ENCODE peak calls at places on chromosome 10, in nine cellular contexts. One of them, this sample, is unnamed.

GRCh38 chr10:62082729-62083412 is 181.4 kb downstream of the ARID5B start:
- DNase-seq in OCI-LY7: peak
- DNase-seq in Panc1: no peak
- DNase-seq in fibroblast of lung: peak
- DNase-seq in ovary: no peak
- DNase-seq in A549: no peak
- DNase-seq in mammary epithelial cell: peak
- DNase-seq in fibroblast of pulmonary artery: peak
- DNase-seq in GM06990: peak
- DNase-seq in this sample: peak

GRCh38 chr10:119118231-119118630 is 14.3 kb downstream of the DENND10 start:
- DNase-seq in OCI-LY7: no peak
- DNase-seq in Panc1: no peak
- DNase-seq in fibroblast of lung: no peak
- DNase-seq in ovary: no peak
- DNase-seq in A549: no peak
- DNase-seq in mammary epithelial cell: no peak
- DNase-seq in fibroblast of pulmonary artery: no peak
- DNase-seq in GM06990: no peak
- DNase-seq in this sample: no peak

GRCh38 chr10:43057231-43057711 is 19.6 kb upstream of the RET start:
- DNase-seq in OCI-LY7: no peak
- DNase-seq in Panc1: no peak
- DNase-seq in fibroblast of lung: no peak
- DNase-seq in ovary: no peak
- DNase-seq in A549: no peak
- DNase-seq in mammary epithelial cell: no peak
- DNase-seq in fibroblast of pulmonary artery: no peak
- DNase-seq in GM06990: no peak
- DNase-seq in this sample: no peak

GRCh38 chr10:82289945-82290344 is 415.0 kb downstream of the NRG3 start:
- DNase-seq in OCI-LY7: no peak
- DNase-seq in Panc1: no peak
- DNase-seq in fibroblast of lung: no peak
- DNase-seq in ovary: no peak
- DNase-seq in A549: no peak
- DNase-seq in mammary epithelial cell: no peak
- DNase-seq in fibroblast of pulmonary artery: no peak
- DNase-seq in GM06990: no peak
- DNase-seq in this sample: no peak

GRCh38 chr10:116271593-116272496 is 1.2 kb downstream of the GFRA1 start:
- DNase-seq in OCI-LY7: no peak
- DNase-seq in Panc1: no peak
- DNase-seq in fibroblast of lung: peak
- DNase-seq in ovary: peak
- DNase-seq in A549: peak
- DNase-seq in mammary epithelial cell: no peak
- DNase-seq in fibroblast of pulmonary artery: no peak
- DNase-seq in GM06990: no peak
- DNase-seq in this sample: no peak

GRCh38 chr10:2994562-2994961 is 72.8 kb upstream of the PFKP start:
- DNase-seq in OCI-LY7: no peak
- DNase-seq in Panc1: no peak
- DNase-seq in fibroblast of lung: peak
- DNase-seq in ovary: no peak
- DNase-seq in A549: no peak
- DNase-seq in mammary epithelial cell: no peak
- DNase-seq in fibroblast of pulmonary artery: no peak
- DNase-seq in GM06990: no peak
- DNase-seq in this sample: no peak

GRCh38 chr10:86284355-86285105 is 82.1 kb downstream of the GRID1 start:
- DNase-seq in OCI-LY7: no peak
- DNase-seq in Panc1: no peak
- DNase-seq in fibroblast of lung: no peak
- DNase-seq in ovary: no peak
- DNase-seq in A549: no peak
- DNase-seq in mammary epithelial cell: no peak
- DNase-seq in fibroblast of pulmonary artery: no peak
- DNase-seq in GM06990: no peak
- DNase-seq in this sample: no peak

GRCh38 chr10:24722131-24722675 is 1.5 kb downstream of the ARHGAP21 start:
- DNase-seq in OCI-LY7: no peak
- DNase-seq in Panc1: no peak
- DNase-seq in fibroblast of lung: peak
- DNase-seq in ovary: no peak
- DNase-seq in A549: peak
- DNase-seq in mammary epithelial cell: peak
- DNase-seq in fibroblast of pulmonary artery: peak
- DNase-seq in GM06990: no peak
- DNase-seq in this sample: no peak

GRCh38 chr10:810351-810846 is 120.9 kb upstream of the DIP2C start:
- DNase-seq in OCI-LY7: peak
- DNase-seq in Panc1: no peak
- DNase-seq in fibroblast of lung: no peak
- DNase-seq in ovary: no peak
- DNase-seq in A549: no peak
- DNase-seq in mammary epithelial cell: no peak
- DNase-seq in fibroblast of pulmonary artery: peak
- DNase-seq in GM06990: no peak
- DNase-seq in this sample: no peak

GRCh38 chr10:4051408-4052151 is 266.6 kb upstream of the KLF6 start:
- DNase-seq in OCI-LY7: no peak
- DNase-seq in Panc1: no peak
- DNase-seq in fibroblast of lung: no peak
- DNase-seq in ovary: no peak
- DNase-seq in A549: no peak
- DNase-seq in mammary epithelial cell: no peak
- DNase-seq in fibroblast of pulmonary artery: peak
- DNase-seq in GM06990: no peak
- DNase-seq in this sample: no peak

GRCh38 chr10:121325490-121326231 is 272.6 kb downstream of the FGFR2 start:
- DNase-seq in OCI-LY7: no peak
- DNase-seq in Panc1: no peak
- DNase-seq in fibroblast of lung: peak
- DNase-seq in ovary: no peak
- DNase-seq in A549: peak
- DNase-seq in mammary epithelial cell: peak
- DNase-seq in fibroblast of pulmonary artery: no peak
- DNase-seq in GM06990: no peak
- DNase-seq in this sample: no peak

GRCh38 chr10:70908426-70909296 is 20.3 kb upstream of the PCBD1 start:
- DNase-seq in OCI-LY7: no peak
- DNase-seq in Panc1: no peak
- DNase-seq in fibroblast of lung: no peak
- DNase-seq in ovary: no peak
- DNase-seq in A549: no peak
- DNase-seq in mammary epithelial cell: no peak
- DNase-seq in fibroblast of pulmonary artery: no peak
- DNase-seq in GM06990: no peak
- DNase-seq in this sample: no peak

GRCh38 chr10:122640921-122641320 is 58.7 kb downstream of the C10orf120 start:
- DNase-seq in OCI-LY7: no peak
- DNase-seq in Panc1: no peak
- DNase-seq in fibroblast of lung: no peak
- DNase-seq in ovary: no peak
- DNase-seq in A549: no peak
- DNase-seq in mammary epithelial cell: no peak
- DNase-seq in fibroblast of pulmonary artery: no peak
- DNase-seq in GM06990: no peak
- DNase-seq in this sample: no peak

GRCh38 chr10:60286436-60287023 is 103.1 kb downstream of the ANK3 start:
- DNase-seq in OCI-LY7: no peak
- DNase-seq in Panc1: no peak
- DNase-seq in fibroblast of lung: no peak
- DNase-seq in ovary: no peak
- DNase-seq in A549: no peak
- DNase-seq in mammary epithelial cell: no peak
- DNase-seq in fibroblast of pulmonary artery: no peak
- DNase-seq in GM06990: no peak
- DNase-seq in this sample: no peak

GRCh38 chr10:129945941-129946760 is 17.9 kb downstream of the EBF3 start:
- DNase-seq in OCI-LY7: no peak
- DNase-seq in Panc1: no peak
- DNase-seq in fibroblast of lung: no peak
- DNase-seq in ovary: peak
- DNase-seq in A549: no peak
- DNase-seq in mammary epithelial cell: no peak
- DNase-seq in fibroblast of pulmonary artery: peak
- DNase-seq in GM06990: no peak
- DNase-seq in this sample: no peak

GRCh38 chr10:6912929-6913328 is 332.9 kb upstream of the PRKCQ start:
- DNase-seq in OCI-LY7: no peak
- DNase-seq in Panc1: no peak
- DNase-seq in fibroblast of lung: no peak
- DNase-seq in ovary: no peak
- DNase-seq in A549: no peak
- DNase-seq in mammary epithelial cell: no peak
- DNase-seq in fibroblast of pulmonary artery: peak
- DNase-seq in GM06990: no peak
- DNase-seq in this sample: no peak

GRCh38 chr10:132712698-132713232 is 73.2 kb downstream of the NKX6-2 start:
- DNase-seq in OCI-LY7: no peak
- DNase-seq in Panc1: no peak
- DNase-seq in fibroblast of lung: no peak
- DNase-seq in ovary: no peak
- DNase-seq in A549: no peak
- DNase-seq in mammary epithelial cell: no peak
- DNase-seq in fibroblast of pulmonary artery: no peak
- DNase-seq in GM06990: no peak
- DNase-seq in this sample: no peak

DNA sequence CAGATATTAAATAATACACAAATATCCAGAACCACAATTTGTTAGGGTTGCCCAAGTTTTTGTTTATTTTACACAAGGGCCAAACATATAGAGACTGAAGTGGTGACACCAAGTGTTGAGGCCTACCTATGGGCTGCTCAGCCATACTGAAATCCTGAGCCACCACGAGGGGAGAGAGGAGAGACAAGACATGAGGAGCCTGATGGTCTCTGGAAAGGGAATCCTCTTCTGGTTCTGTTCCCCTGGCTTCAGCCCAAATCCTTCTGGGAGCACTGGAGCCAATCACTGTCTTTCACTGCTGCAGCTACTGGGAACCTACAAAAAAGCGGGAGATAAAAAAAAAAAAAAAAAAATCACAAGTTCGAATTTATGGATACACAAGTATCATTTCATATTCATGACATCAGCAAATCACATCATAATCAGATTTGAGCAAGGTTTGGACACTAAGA is 1.9 kb downstream of the SKIDA1 start:
- DNase-seq in OCI-LY7: no peak
- DNase-seq in Panc1: no peak
- DNase-seq in fibroblast of lung: peak
- DNase-seq in ovary: peak
- DNase-seq in A549: no peak
- DNase-seq in mammary epithelial cell: no peak
- DNase-seq in fibroblast of pulmonary artery: peak
- DNase-seq in GM06990: no peak
- DNase-seq in this sample: no peak
- H3K4me3 ChIP-seq in OCI-LY7: no peak
- H3K4me3 ChIP-seq in Panc1: peak
- H3K4me3 ChIP-seq in fibroblast of lung: no peak
- H3K4me3 ChIP-seq in ovary: no peak
- H3K4me3 ChIP-seq in A549: no peak
- H3K4me3 ChIP-seq in mammary epithelial cell: no peak
- H3K4me3 ChIP-seq in fibroblast of pulmonary artery: no peak
- H3K4me3 ChIP-seq in GM06990: no peak
- H3K4me3 ChIP-seq in this sample: no peak

GRCh38 chr10:30184397-30185033 is 125.1 kb upstream of the JCAD start:
- DNase-seq in OCI-LY7: no peak
- DNase-seq in Panc1: no peak
- DNase-seq in fibroblast of lung: peak
- DNase-seq in ovary: no peak
- DNase-seq in A549: no peak
- DNase-seq in mammary epithelial cell: no peak
- DNase-seq in fibroblast of pulmonary artery: no peak
- DNase-seq in GM06990: no peak
- DNase-seq in this sample: no peak

GRCh38 chr10:30187010-30187409 is 127.6 kb upstream of the JCAD start:
- DNase-seq in OCI-LY7: no peak
- DNase-seq in Panc1: no peak
- DNase-seq in fibroblast of lung: no peak
- DNase-seq in ovary: no peak
- DNase-seq in A549: no peak
- DNase-seq in mammary epithelial cell: no peak
- DNase-seq in fibroblast of pulmonary artery: no peak
- DNase-seq in GM06990: no peak
- DNase-seq in this sample: no peak

GRCh38 chr10:30185916-30186315 is 126.5 kb upstream of the JCAD start:
- DNase-seq in OCI-LY7: no peak
- DNase-seq in Panc1: no peak
- DNase-seq in fibroblast of lung: peak
- DNase-seq in ovary: no peak
- DNase-seq in A549: no peak
- DNase-seq in mammary epithelial cell: peak
- DNase-seq in fibroblast of pulmonary artery: peak
- DNase-seq in GM06990: no peak
- DNase-seq in this sample: no peak

GRCh38 chr10:30188101-30188500 is 128.7 kb upstream of the JCAD start:
- DNase-seq in OCI-LY7: no peak
- DNase-seq in Panc1: no peak
- DNase-seq in fibroblast of lung: peak
- DNase-seq in ovary: no peak
- DNase-seq in A549: no peak
- DNase-seq in mammary epithelial cell: no peak
- DNase-seq in fibroblast of pulmonary artery: peak
- DNase-seq in GM06990: no peak
- DNase-seq in this sample: no peak

GRCh38 chr10:30186371-30186875 is 127.0 kb upstream of the JCAD start:
- DNase-seq in OCI-LY7: no peak
- DNase-seq in Panc1: no peak
- DNase-seq in fibroblast of lung: peak
- DNase-seq in ovary: no peak
- DNase-seq in A549: no peak
- DNase-seq in mammary epithelial cell: no peak
- DNase-seq in fibroblast of pulmonary artery: no peak
- DNase-seq in GM06990: no peak
- DNase-seq in this sample: no peak
- TF ChIP-seq CTCF in OCI-LY7: no peak
- TF ChIP-seq CTCF in Panc1: peak
- TF ChIP-seq CTCF in fibroblast of lung: peak
- TF ChIP-seq CTCF in ovary: no peak
- TF ChIP-seq CTCF in A549: peak
- TF ChIP-seq CTCF in mammary epithelial cell: no peak
- TF ChIP-seq CTCF in fibroblast of pulmonary artery: peak
- TF ChIP-seq CTCF in GM06990: peak
- TF ChIP-seq CTCF in this sample: peak

GRCh38 chr10:98030991-98031431 is 590 bp upstream of the CRTAC1 start:
- DNase-seq in OCI-LY7: no peak
- DNase-seq in Panc1: no peak
- DNase-seq in fibroblast of lung: peak
- DNase-seq in ovary: peak
- DNase-seq in A549: no peak
- DNase-seq in mammary epithelial cell: no peak
- DNase-seq in fibroblast of pulmonary artery: no peak
- DNase-seq in GM06990: no peak
- DNase-seq in this sample: no peak
- H3K4me3 ChIP-seq in OCI-LY7: no peak
- H3K4me3 ChIP-seq in Panc1: no peak
- H3K4me3 ChIP-seq in fibroblast of lung: no peak
- H3K4me3 ChIP-seq in ovary: peak
- H3K4me3 ChIP-seq in A549: peak
- H3K4me3 ChIP-seq in mammary epithelial cell: no peak
- H3K4me3 ChIP-seq in fibroblast of pulmonary artery: no peak
- H3K4me3 ChIP-seq in GM06990: no peak
- H3K4me3 ChIP-seq in this sample: no peak

GRCh38 chr10:53808677-53809076 is 992.4 kb downstream of the PCDH15 start:
- DNase-seq in OCI-LY7: no peak
- DNase-seq in Panc1: no peak
- DNase-seq in fibroblast of lung: no peak
- DNase-seq in ovary: no peak
- DNase-seq in A549: no peak
- DNase-seq in mammary epithelial cell: no peak
- DNase-seq in fibroblast of pulmonary artery: no peak
- DNase-seq in GM06990: no peak
- DNase-seq in this sample: no peak
- TF ChIP-seq CTCF in OCI-LY7: no peak
- TF ChIP-seq CTCF in Panc1: peak
- TF ChIP-seq CTCF in fibroblast of lung: no peak
- TF ChIP-seq CTCF in ovary: no peak
- TF ChIP-seq CTCF in A549: no peak
- TF ChIP-seq CTCF in mammary epithelial cell: peak
- TF ChIP-seq CTCF in fibroblast of pulmonary artery: no peak
- TF ChIP-seq CTCF in GM06990: no peak
- TF ChIP-seq CTCF in this sample: no peak